ENCODE peak calls at places on chromosomes 5 and 9, in five cellular contexts. One of them, this sample, is unnamed.

GRCh38 chr9:20744046-20744630 is 60.1 kb downstream of the FOCAD start:
- DNase-seq in H7: no peak
- DNase-seq in A673: peak; percentile 24
- DNase-seq in coronary artery: no peak
- DNase-seq in BE2C: no peak
- DNase-seq in this sample: no peak

GRCh38 chr9:113738506-113738897 is 137.6 kb upstream of the ZNF618 start:
- DNase-seq in H7: no peak
- DNase-seq in A673: no peak
- DNase-seq in coronary artery: no peak
- DNase-seq in BE2C: no peak
- DNase-seq in this sample: no peak

GRCh38 chr5:40437452-40437861 is 242.3 kb upstream of the PTGER4 start:
- DNase-seq in H7: no peak
- DNase-seq in A673: no peak
- DNase-seq in coronary artery: no peak
- DNase-seq in BE2C: no peak
- DNase-seq in this sample: peak; percentile 81

GRCh38 chr5:33890147-33890546 is 1.6 kb downstream of the ADAMTS12 start:
- DNase-seq in H7: no peak
- DNase-seq in A673: no peak
- DNase-seq in coronary artery: no peak
- DNase-seq in BE2C: no peak
- DNase-seq in this sample: peak; percentile 58

GRCh38 chr9:116806075-116806474 is 119.0 kb downstream of the TRIM32 start:
- DNase-seq in H7: peak; percentile 24
- DNase-seq in A673: peak; percentile 28
- DNase-seq in coronary artery: no peak
- DNase-seq in BE2C: no peak
- DNase-seq in this sample: no peak

GRCh38 chr5:36366883-36367282 is 65.2 kb upstream of the RANBP3L start:
- DNase-seq in H7: no peak
- DNase-seq in A673: no peak
- DNase-seq in coronary artery: no peak
- DNase-seq in BE2C: no peak
- DNase-seq in this sample: peak; percentile 20

GRCh38 chr5:61362796-61363364 is 30.8 kb downstream of the ZSWIM6 start:
- DNase-seq in H7: no peak
- DNase-seq in A673: peak; percentile 45
- DNase-seq in coronary artery: no peak
- DNase-seq in BE2C: peak; percentile 61
- DNase-seq in this sample: peak; percentile 44

GRCh38 chr5:123665822-123666371 is 153.9 kb downstream of the CSNK1G3 start:
- DNase-seq in H7: no peak
- DNase-seq in A673: peak; percentile 5
- DNase-seq in coronary artery: no peak
- DNase-seq in BE2C: no peak
- DNase-seq in this sample: no peak

GRCh38 chr9:75170898-75171360 is 82.6 kb downstream of the OSTF1 start:
- DNase-seq in H7: no peak
- DNase-seq in A673: no peak
- DNase-seq in coronary artery: no peak
- DNase-seq in BE2C: no peak
- DNase-seq in this sample: no peak

GRCh38 chr5:32076699-32077695 is 97.1 kb downstream of the GOLPH3 start:
- DNase-seq in H7: peak; percentile 56
- DNase-seq in A673: peak; percentile 75
- DNase-seq in coronary artery: no peak
- DNase-seq in BE2C: peak; percentile 59
- DNase-seq in this sample: peak; percentile 76

GRCh38 chr5:81909677-81910076 is 62.1 kb upstream of the ATG10 start:
- DNase-seq in H7: no peak
- DNase-seq in A673: no peak
- DNase-seq in coronary artery: no peak
- DNase-seq in BE2C: no peak
- DNase-seq in this sample: no peak

GRCh38 chr5:172802585-172803176 is 31.4 kb upstream of the ERGIC1 start:
- DNase-seq in H7: no peak
- DNase-seq in A673: peak; percentile 28
- DNase-seq in coronary artery: no peak
- DNase-seq in BE2C: no peak
- DNase-seq in this sample: peak; percentile 75

GRCh38 chr5:148807845-148808244 is 18.6 kb upstream of the ADRB2 start:
- DNase-seq in H7: no peak
- DNase-seq in A673: no peak
- DNase-seq in coronary artery: no peak
- DNase-seq in BE2C: peak; percentile 30
- DNase-seq in this sample: no peak

GRCh38 chr9:16171851-16172250 is 619.0 kb downstream of the CCDC171 start:
- DNase-seq in H7: no peak
- DNase-seq in A673: no peak
- DNase-seq in coronary artery: no peak
- DNase-seq in BE2C: no peak
- DNase-seq in this sample: no peak

GRCh38 chr9:76423216-76424177 is 29.3 kb upstream of the RFK start:
- DNase-seq in H7: no peak
- DNase-seq in A673: no peak
- DNase-seq in coronary artery: no peak
- DNase-seq in BE2C: no peak
- DNase-seq in this sample: no peak

GRCh38 chr5:132086277-132086794 is 12.7 kb downstream of the CSF2 start:
- DNase-seq in H7: no peak
- DNase-seq in A673: peak; percentile 30
- DNase-seq in coronary artery: no peak
- DNase-seq in BE2C: peak; percentile 91
- DNase-seq in this sample: peak; percentile 90

GRCh38 chr9:2686884-2687283 is 30.4 kb upstream of the KCNV2 start:
- DNase-seq in H7: peak; percentile 19
- DNase-seq in A673: no peak
- DNase-seq in coronary artery: no peak
- DNase-seq in BE2C: no peak
- DNase-seq in this sample: no peak

GRCh38 chr9:35906923-35907699 is 1.1 kb downstream of the HRCT1 start:
- DNase-seq in H7: peak; percentile 40
- DNase-seq in A673: peak; percentile 42
- DNase-seq in coronary artery: peak; percentile 87
- DNase-seq in BE2C: peak; percentile 17
- DNase-seq in this sample: peak; percentile 95

GRCh38 chr9:113910036-113910639 is 34.0 kb downstream of the ZNF618 start:
- DNase-seq in H7: no peak
- DNase-seq in A673: no peak
- DNase-seq in coronary artery: no peak
- DNase-seq in BE2C: no peak
- DNase-seq in this sample: no peak

DNA sequence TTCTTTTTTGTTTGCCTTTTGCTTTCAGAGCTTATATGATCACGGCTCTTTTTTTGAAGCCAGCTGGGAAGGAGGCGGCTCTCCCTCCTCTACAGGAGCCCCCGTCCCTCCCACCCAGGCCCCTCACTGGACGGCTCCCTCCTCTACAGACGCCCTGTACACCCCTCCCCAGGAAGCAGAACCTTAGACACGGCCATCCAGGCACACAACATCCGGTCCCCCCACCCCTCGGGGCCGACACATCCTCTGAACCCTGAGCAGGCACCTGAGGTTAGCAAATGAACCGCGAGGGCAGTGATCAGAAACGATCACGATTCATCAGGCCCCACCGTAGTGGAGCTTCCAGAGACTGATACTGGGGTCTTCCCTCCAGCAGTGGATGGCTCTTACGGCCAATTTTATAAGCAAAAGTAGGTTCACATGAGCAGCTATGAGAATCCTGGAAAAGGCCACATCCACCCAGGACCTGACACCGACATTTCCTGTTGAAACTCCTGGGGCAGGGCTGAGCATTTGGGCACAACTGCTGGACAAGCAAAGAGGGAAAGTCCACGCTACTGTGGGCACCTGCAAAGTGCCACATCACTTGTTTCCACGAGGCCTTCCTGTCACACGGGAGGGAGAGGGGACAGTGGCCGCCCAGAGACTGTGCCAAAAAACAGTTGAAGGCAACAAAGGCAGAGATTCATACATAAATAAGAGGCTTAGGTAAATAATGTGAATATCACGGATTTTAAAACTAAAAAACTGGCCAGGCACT is 78.9 kb downstream of the SEMA4D start:
- DNase-seq in H7: no peak
- DNase-seq in A673: no peak
- DNase-seq in coronary artery: no peak
- DNase-seq in BE2C: no peak
- DNase-seq in this sample: no peak
- H3K4me3 ChIP-seq in H7: no peak overlapping the region
- H3K4me3 ChIP-seq in A673: no peak overlapping the region
- H3K4me3 ChIP-seq in coronary artery: no peak overlapping the region
- H3K4me3 ChIP-seq in BE2C: no peak overlapping the region
- H3K4me3 ChIP-seq in this sample: no peak overlapping the region

GRCh38 chr5:51377151-51378060 is 5.8 kb upstream of the ISL1 start:
- DNase-seq in H7: no peak
- DNase-seq in A673: no peak
- DNase-seq in coronary artery: no peak
- DNase-seq in BE2C: no peak
- DNase-seq in this sample: no peak

GRCh38 chr5:51378061-51378409 is 5.2 kb upstream of the ISL1 start:
- DNase-seq in H7: no peak
- DNase-seq in A673: no peak
- DNase-seq in coronary artery: no peak
- DNase-seq in BE2C: no peak
- DNase-seq in this sample: no peak

GRCh38 chr5:51376504-51376903 is 6.7 kb upstream of the ISL1 start:
- DNase-seq in H7: no peak
- DNase-seq in A673: no peak
- DNase-seq in coronary artery: no peak
- DNase-seq in BE2C: peak; percentile 24
- DNase-seq in this sample: no peak

GRCh38 chr5:51378778-51379652 is 4.2 kb upstream of the ISL1 start:
- DNase-seq in H7: no peak
- DNase-seq in A673: no peak
- DNase-seq in coronary artery: no peak
- DNase-seq in BE2C: peak; percentile 44
- DNase-seq in this sample: peak; percentile 23

GRCh38 chr5:51378415-51378777 is 4.9 kb upstream of the ISL1 start:
- DNase-seq in H7: peak; percentile 59
- DNase-seq in A673: no peak
- DNase-seq in coronary artery: no peak
- DNase-seq in BE2C: peak; percentile 55
- DNase-seq in this sample: no peak
- H3K4me3 ChIP-seq in H7: peak overlapping the region; percentile 32
- H3K4me3 ChIP-seq in A673: peak overlapping the region; percentile 32
- H3K4me3 ChIP-seq in coronary artery: peak overlapping the region; percentile 43
- H3K4me3 ChIP-seq in BE2C: peak overlapping the region; percentile 88
- H3K4me3 ChIP-seq in this sample: peak overlapping the region; percentile 33

DNA sequence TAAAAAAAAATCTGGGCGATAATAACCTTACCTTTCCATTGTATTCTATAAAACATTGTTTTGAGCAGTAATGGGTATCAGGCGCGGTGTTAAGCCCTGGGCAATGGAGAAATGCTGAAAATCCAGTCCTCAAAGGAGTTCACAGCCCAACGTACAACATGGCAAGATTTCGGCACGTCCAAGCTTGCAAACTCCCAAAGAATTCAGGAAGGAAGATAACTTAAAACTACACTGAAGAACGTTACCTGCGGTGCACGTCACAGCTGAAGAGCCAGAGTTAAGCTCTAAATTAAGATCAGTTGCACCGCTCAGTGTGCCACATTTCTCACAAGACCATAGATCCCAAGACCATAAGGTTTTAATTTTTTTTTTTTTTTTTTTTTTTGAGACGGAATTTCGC is 942 bp downstream of the ALDH7A1 start:
- DNase-seq in H7: peak; percentile 22
- DNase-seq in A673: no peak
- DNase-seq in coronary artery: no peak
- DNase-seq in BE2C: no peak
- DNase-seq in this sample: peak; percentile 39
- H3K4me3 ChIP-seq in H7: peak overlapping the region; percentile 78
- H3K4me3 ChIP-seq in A673: peak overlapping the region; percentile 68
- H3K4me3 ChIP-seq in coronary artery: peak overlapping the region; percentile 86
- H3K4me3 ChIP-seq in BE2C: peak overlapping the region; percentile 87
- H3K4me3 ChIP-seq in this sample: peak overlapping the region; percentile 72

DNA sequence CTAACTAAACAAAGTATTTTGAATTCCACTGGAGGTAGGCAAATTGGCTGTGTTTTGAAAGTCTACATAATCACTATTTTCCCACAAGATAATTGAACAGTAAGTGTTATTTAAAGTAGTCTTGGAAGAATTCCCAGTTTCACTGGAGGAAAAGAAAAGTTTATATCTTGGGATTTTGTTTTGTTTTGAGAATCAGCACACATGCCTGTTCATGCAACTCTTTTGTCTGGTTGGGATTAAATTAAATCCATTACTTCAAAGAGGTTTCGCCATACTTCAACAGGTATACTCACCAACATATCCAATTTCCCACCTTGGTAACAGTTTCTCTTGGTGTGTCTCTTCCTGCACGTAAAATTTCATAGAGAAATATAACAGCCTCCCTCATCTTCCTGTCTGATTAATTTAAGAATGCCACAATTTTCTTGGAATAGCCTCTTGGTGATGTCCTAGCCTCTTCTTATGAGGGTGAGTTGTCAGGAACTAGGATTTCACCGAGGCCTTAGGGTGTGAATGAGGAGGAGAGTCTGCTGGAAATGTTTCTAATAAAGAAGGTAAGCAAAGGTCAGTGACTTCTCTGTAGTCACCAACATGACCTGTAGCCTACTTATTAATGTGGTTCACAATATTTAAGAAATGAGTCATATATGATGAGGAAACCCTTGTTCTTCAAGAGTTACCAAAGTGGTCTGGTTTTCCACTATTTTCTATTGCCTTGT is 48.1 kb downstream of the ITGA2 start:
- DNase-seq in H7: no peak
- DNase-seq in A673: no peak
- DNase-seq in coronary artery: no peak
- DNase-seq in BE2C: no peak
- DNase-seq in this sample: peak; percentile 84
- H3K4me3 ChIP-seq in H7: no peak overlapping the region
- H3K4me3 ChIP-seq in A673: no peak overlapping the region
- H3K4me3 ChIP-seq in coronary artery: no peak overlapping the region
- H3K4me3 ChIP-seq in BE2C: no peak overlapping the region
- H3K4me3 ChIP-seq in this sample: no peak overlapping the region